ENCODE peak calls at places on chromosomes 6 and 20, in five cellular contexts. R, G, X, D and L are unnamed samples.

GRCh38 chr6:43771210-43771857 is 1.3 kb downstream of the VEGFA start:
- DNase-seq in X (peak), R (no peak), D (peak), G (peak), L (no peak)

GRCh38 chr6:82040405-82041221 is 206.9 kb downstream of the IBTK start:
- DNase-seq in D (peak), R (no peak), X (peak), G (peak), L (no peak)

GRCh38 chr6:169812257-169812644 is 60.8 kb downstream of the ERMARD start:
- DNase-seq in X (no peak), D (no peak), R (peak), G (no peak), L (peak)

GRCh38 chr6:36757206-36757605 is 59.6 kb downstream of the RAB44 start:
- DNase-seq in D (no peak), G (no peak), R (no peak), X (peak), L (no peak)

GRCh38 chr20:3862333-3862732 is 15.7 kb downstream of the MAVS start:
- DNase-seq in X (no peak), R (no peak), G (no peak), D (no peak), L (no peak)

GRCh38 chr6:11556308-11556707 is 18.8 kb downstream of the TMEM170B start:
- DNase-seq in R (no peak), G (no peak), X (no peak), D (no peak), L (no peak)

GRCh38 chr20:37841389-37841788 is 61.5 kb upstream of the VSTM2L start:
- DNase-seq in D (no peak), G (no peak), X (no peak), R (no peak), L (no peak)

GRCh38 chr6:7726416-7727149 is 684 bp downstream of the BMP6 start:
- DNase-seq in R (no peak), G (peak), D (peak), X (peak), L (no peak)

GRCh38 chr6:125174626-125175025 is 21.1 kb downstream of the TPD52L1 start:
- DNase-seq in X (no peak), G (no peak), D (peak), R (no peak), L (no peak)

GRCh38 chr6:136309171-136309570 is 19.5 kb upstream of the BCLAF1 start:
- DNase-seq in G (no peak), R (no peak), X (no peak), D (no peak), L (no peak)

GRCh38 chr6:151161363-151161762 is 78.4 kb upstream of the AKAP12 start:
- DNase-seq in G (no peak), D (no peak), X (no peak), R (no peak), L (no peak)

GRCh38 chr20:58073945-58074920 is 154.2 kb downstream of the ANKRD60 start:
- DNase-seq in R (no peak), D (no peak), G (no peak), X (no peak), L (peak)

GRCh38 chr6:7152467-7152866 is 44.7 kb downstream of the RREB1 start:
- DNase-seq in G (no peak), X (no peak), D (no peak), R (no peak), L (peak)

GRCh38 chr6:33721529-33721928 is 10.0 kb upstream of the UQCC2 start:
- DNase-seq in R (no peak), D (no peak), G (no peak), X (no peak), L (no peak)

GRCh38 chr6:73152998-73153757 is 72.1 kb downstream of the KHDC1L start:
- DNase-seq in R (no peak), X (no peak), G (no peak), D (no peak), L (no peak)

GRCh38 chr6:42331019-42331418 is 113.4 kb upstream of the MRPS10 start:
- DNase-seq in D (no peak), X (no peak), R (no peak), G (no peak), L (no peak)

GRCh38 chr20:6708010-6708409 is 59.5 kb upstream of the BMP2 start:
- DNase-seq in D (no peak), X (no peak), G (no peak), R (no peak), L (no peak)

GRCh38 chr6:18216411-18216810 is 47.9 kb downstream of the DEK start:
- DNase-seq in D (no peak), X (no peak), G (no peak), R (no peak), L (no peak)

GRCh38 chr6:144144996-144145395 is 5.3 kb upstream of the STX11 start:
- DNase-seq in G (no peak), R (no peak), X (no peak), D (no peak), L (no peak)

GRCh38 chr20:50193169-50193850 is 2.7 kb downstream of the CEBPB start:
- DNase-seq in R (no peak), D (no peak), G (no peak), X (no peak), L (no peak)

GRCh38 chr20:34040300-34041015 is 46.7 kb downstream of the RALY start:
- DNase-seq in R (no peak), X (no peak), D (peak), G (no peak), L (no peak)

GRCh38 chr20:61311656-61312387 is 59.8 kb downstream of the CDH4 start:
- DNase-seq in X (no peak), G (no peak), D (no peak), R (no peak), L (no peak)

GRCh38 chr20:12391099-12391498 is 473.4 kb downstream of the BTBD3 start:
- DNase-seq in X (no peak), D (no peak), G (no peak), R (no peak), L (no peak)

GRCh38 chr20:47318027-47318595 is 38.4 kb downstream of the ZMYND8 start:
- DNase-seq in R (no peak), G (peak), X (no peak), D (peak), L (no peak)

GRCh38 chr6:68296126-68296525 is 339.0 kb upstream of the ADGRB3 start:
- DNase-seq in X (no peak), R (no peak), D (no peak), G (no peak), L (no peak)

GRCh38 chr6:168827484-168827883 is 386.5 kb downstream of the SMOC2 start:
- DNase-seq in G (no peak), R (no peak), X (no peak), D (no peak), L (no peak)

GRCh38 chr6:27834879-27835549 is 77.2 kb downstream of the OR2B2 start:
- DNase-seq in X (peak), R (no peak), D (no peak), G (no peak), L (no peak)

GRCh38 chr6:37680668-37681067 is 17.0 kb downstream of the MDGA1 start:
- DNase-seq in G (no peak), X (no peak), D (no peak), R (no peak), L (no peak)

GRCh38 chr6:81777586-81778268 is 25.2 kb upstream of the TENT5A start:
- DNase-seq in G (no peak), X (no peak), R (no peak), D (no peak), L (no peak)

GRCh38 chr6:70673601-70674000 is 5.9 kb downstream of the SMAP1 start:
- DNase-seq in G (no peak), R (no peak), X (no peak), D (no peak), L (no peak)

GRCh38 chr20:11372831-11373230 is 544.9 kb upstream of the BTBD3 start:
- DNase-seq in R (no peak), X (no peak), G (no peak), D (no peak), L (no peak)

GRCh38 chr6:44704240-44705150 is 317.0 kb downstream of the CDC5L start:
- DNase-seq in R (no peak), G (no peak), X (no peak), D (no peak), L (no peak)

GRCh38 chr20:24489631-24490260 is 20.3 kb downstream of the SYNDIG1 start:
- DNase-seq in X (no peak), G (no peak), D (peak), R (no peak), L (no peak)

GRCh38 chr6:99467509-99468106 is 42.5 kb upstream of the PNISR start:
- DNase-seq in D (peak), G (no peak), R (no peak), X (peak), L (no peak)

GRCh38 chr6:38678178-38678760 is 24.7 kb downstream of the GLO1 start:
- DNase-seq in D (no peak), X (no peak), R (no peak), G (no peak), L (no peak)

GRCh38 chr6:11645016-11645415 is 107.5 kb downstream of the TMEM170B start:
- DNase-seq in D (no peak), G (no peak), X (no peak), R (no peak), L (no peak)

GRCh38 chr6:27126815-27127537 is 120.5 kb upstream of the PRSS16 start:
- DNase-seq in G (peak), R (peak), X (peak), D (peak), L (peak)

GRCh38 chr20:35891375-35891774 is 62.9 kb downstream of the SCAND1 start:
- DNase-seq in R (no peak), G (no peak), D (no peak), X (no peak), L (no peak)

GRCh38 chr6:55636406-55637102 is 57.6 kb upstream of the HMGCLL1 start:
- DNase-seq in G (no peak), R (no peak), X (no peak), D (no peak), L (no peak)

GRCh38 chr20:10051185-10051584 is 16.4 kb downstream of the ANKEF1 start:
- DNase-seq in D (no peak), X (no peak), R (no peak), G (no peak), L (no peak)

GRCh38 chr20:10047427-10047826 is 12.6 kb downstream of the ANKEF1 start:
- DNase-seq in R (no peak), G (peak), X (no peak), D (peak), L (no peak)
- TF ChIP-seq CTCF in R (peak), G (peak), X (peak), D (peak), L (no peak)

GRCh38 chr6:158707120-158707519 is 57.3 kb downstream of the SYTL3 start:
- DNase-seq in G (no peak), R (no peak), X (no peak), D (peak), L (no peak)

GRCh38 chr6:158707826-158708225 is 58.0 kb downstream of the SYTL3 start:
- DNase-seq in D (no peak), R (no peak), G (no peak), X (peak), L (no peak)

GRCh38 chr6:158709809-158710208 is 60.0 kb downstream of the SYTL3 start:
- DNase-seq in D (no peak), X (no peak), G (no peak), R (no peak), L (no peak)

GRCh38 chr6:158706369-158706982 is 56.6 kb downstream of the SYTL3 start:
- DNase-seq in G (peak), X (peak), D (peak), R (no peak), L (no peak)

GRCh38 chr6:158708239-158708638 is 58.4 kb downstream of the SYTL3 start:
- DNase-seq in G (no peak), R (no peak), D (peak), X (no peak), L (no peak)
- TF ChIP-seq CTCF in G (no peak), R (no peak), D (peak), X (no peak), L (no peak)

GRCh38 chr6:50795574-50795973 is 23.1 kb upstream of the TFAP2B start:
- DNase-seq in X (no peak), D (no peak), G (no peak), R (no peak), L (no peak)

GRCh38 chr6:50791900-50792508 is 26.7 kb upstream of the TFAP2B start:
- DNase-seq in G (peak), R (no peak), X (peak), D (peak), L (no peak)
- TF ChIP-seq CTCF in G (peak), R (peak), X (peak), D (peak), L (peak)

GRCh38 chr6:25973923-25974555 is 11.4 kb downstream of the TRIM38 start:
- DNase-seq in X (no peak), D (no peak), G (no peak), R (no peak), L (no peak)

GRCh38 chr6:25971187-25971811 is 8.7 kb downstream of the TRIM38 start:
- DNase-seq in G (no peak), X (no peak), D (no peak), R (no peak), L (no peak)

GRCh38 chr6:25968769-25969168 is 6.2 kb downstream of the TRIM38 start:
- DNase-seq in X (no peak), R (no peak), G (no peak), D (no peak), L (no peak)

GRCh38 chr6:25972902-25973301 is 10.3 kb downstream of the TRIM38 start:
- DNase-seq in D (no peak), R (no peak), G (no peak), X (no peak), L (no peak)

DNA sequence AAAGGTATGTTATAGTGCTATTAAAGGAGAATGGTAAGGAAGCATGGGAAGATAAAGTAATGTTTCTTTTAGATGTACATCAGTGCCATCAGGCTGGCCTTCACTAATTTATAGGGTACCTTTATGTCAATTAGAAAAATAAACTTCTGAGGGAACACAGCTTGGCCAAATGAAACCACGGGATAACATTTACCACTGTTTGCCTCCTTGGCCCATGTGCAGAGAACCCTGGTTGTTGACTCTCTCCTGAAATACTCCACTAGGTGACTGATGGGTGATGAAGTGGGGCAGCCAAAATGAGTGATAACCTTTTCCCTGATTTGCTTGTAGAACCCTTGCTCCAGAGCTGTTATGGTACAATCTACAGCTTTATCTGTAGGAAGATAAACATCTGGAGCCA is 9.5 kb downstream of the TRIM38 start:
- DNase-seq in D (no peak), R (no peak), G (no peak), X (no peak), L (no peak)
- TF ChIP-seq CTCF in D (no peak), R (no peak), G (no peak), X (no peak), L (no peak)

GRCh38 chr20:63214514-63214913 is 1.4 kb downstream of the YTHDF1 start:
- DNase-seq in X (no peak), R (no peak), G (no peak), D (no peak), L (no peak)
- TF ChIP-seq CTCF in X (no peak), R (no peak), G (no peak), D (no peak), L (no peak)

DNA sequence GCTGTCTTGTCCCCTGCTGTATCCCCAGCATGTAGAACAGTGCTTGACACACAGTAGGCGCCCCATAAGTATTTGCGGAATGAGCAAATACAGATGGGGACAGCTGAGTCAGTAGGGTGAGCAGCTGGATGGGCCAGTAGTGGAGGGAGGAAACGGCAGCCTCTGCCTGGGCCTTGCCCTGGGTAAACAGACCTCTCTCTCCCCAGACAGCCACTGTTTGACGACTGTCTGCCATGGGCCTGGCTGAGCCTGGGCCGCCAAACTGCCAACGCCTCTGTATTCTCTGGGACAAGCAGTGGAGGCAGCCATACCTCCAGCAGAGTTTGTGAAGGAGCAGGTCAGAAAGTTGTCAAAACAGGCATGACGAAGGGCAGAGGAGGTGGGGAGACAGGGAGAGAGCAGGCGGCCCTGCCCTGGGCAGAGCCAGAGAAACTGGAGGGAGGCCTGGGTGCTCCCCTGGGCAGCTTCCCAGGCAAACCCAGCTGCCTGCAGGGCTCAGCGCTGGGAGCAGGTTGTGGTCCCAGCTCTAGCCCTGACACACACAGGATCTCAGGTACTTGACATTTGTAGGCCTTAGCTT is 15.2 kb downstream of the HNF4A start:
- DNase-seq in G (no peak), X (no peak), D (peak), R (no peak), L (no peak)
- TF ChIP-seq CTCF in G (no peak), X (no peak), D (no peak), R (no peak), L (no peak)

DNA sequence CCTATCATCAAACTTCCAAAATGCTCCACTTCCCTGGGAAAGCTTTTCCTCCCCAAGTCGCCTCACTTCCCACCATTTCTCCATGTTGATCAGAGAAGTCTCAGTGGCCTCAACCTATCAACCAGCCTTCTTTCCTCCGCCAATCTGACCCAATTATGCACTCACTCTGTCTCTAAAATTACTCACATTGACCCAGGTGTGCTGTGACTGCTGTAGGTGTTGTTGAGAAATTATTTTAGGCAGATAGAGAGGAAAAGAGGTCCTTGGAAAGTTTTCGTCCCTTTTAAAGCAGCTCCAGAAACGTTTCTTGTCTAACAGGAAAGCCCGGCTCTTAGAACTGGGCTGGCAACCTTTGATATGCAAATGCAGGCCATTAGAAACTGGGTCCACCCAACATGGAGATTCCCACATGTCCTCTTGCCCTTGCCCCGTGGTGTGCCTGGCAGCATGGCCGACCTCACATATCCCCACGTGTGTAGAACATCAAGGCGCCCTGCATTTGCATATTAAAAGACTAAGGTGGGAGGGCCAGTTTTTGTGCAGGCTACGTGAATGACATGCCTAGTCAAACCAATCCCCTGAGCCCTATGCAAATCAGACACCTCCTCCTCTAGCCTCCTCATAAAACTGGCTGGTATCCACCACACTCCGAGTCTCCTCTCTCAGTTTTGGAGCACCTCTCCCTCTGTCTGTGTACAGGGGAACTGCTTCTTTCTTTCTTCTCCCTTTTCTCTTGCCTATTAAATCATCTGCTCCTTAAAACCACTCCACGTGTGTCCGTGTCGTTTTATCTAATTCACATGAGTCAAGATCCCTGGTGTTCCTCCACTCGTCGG is 12.9 kb downstream of the IPCEF1 start:
- DNase-seq in X (no peak), R (no peak), D (peak), G (peak), L (no peak)
- TF ChIP-seq CTCF in X (no peak), R (peak), D (peak), G (peak), L (peak)

DNA sequence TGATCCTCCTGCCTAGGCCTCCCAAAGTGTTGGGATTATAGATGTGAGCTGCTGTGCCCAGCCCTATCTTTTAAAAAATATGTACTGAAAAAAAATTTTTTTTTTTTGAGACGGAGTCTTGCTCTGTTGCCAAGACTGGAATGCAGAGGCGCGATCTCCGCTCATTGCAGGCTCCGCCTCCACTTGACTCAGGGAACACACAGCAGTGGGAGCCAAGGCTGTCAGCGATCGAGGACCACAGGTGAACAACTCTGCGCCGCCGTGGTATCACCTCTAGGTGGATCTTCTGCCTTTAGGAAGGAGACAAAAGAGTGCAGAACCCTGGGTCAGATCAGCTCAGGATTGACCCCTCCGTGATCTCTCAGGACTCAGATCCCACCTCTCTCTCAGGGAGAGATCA is 13.7 kb downstream of the RAET1E start:
- DNase-seq in D (no peak), R (no peak), G (peak), X (no peak), L (no peak)
- TF ChIP-seq CTCF in D (no peak), R (no peak), G (no peak), X (no peak), L (no peak)

GRCh38 chr20:1824834-1825233 is 70.4 kb upstream of the SIRPA start:
- DNase-seq in G (no peak), D (no peak), R (no peak), X (no peak), L (no peak)
- TF ChIP-seq CTCF in G (no peak), D (no peak), R (no peak), X (no peak), L (no peak)